ENCODE peak calls at places on chromosome 14, in four cellular contexts. G is CD4-positive, alpha-beta memory T cell; K is OCI-LY7; I is tibial artery. A is an unnamed sample.
A peak's percentile ranks its signal among the peaks of the same experiment; 100 is the strongest.

GRCh38 chr14:105422695-105423487 is 3.3 kb downstream of the MTA1 start:
- DNase-seq in I (no peak), G (no peak), K (no peak), A (no peak)

GRCh38 chr14:75307700-75308379 is 29.2 kb downstream of the FOS start:
- DNase-seq in I (peak; percentile 84), K (peak; percentile 86), G (peak; percentile 60), A (peak; percentile 85)

GRCh38 chr14:76546426-76547221 is 170.7 kb downstream of the ESRRB start:
- DNase-seq in K (peak; percentile 34), G (no peak), I (no peak), A (peak; percentile 8)

GRCh38 chr14:56195219-56195618 is 77.0 kb downstream of the PELI2 start:
- DNase-seq in G (no peak), K (peak; percentile 81), I (no peak), A (no peak)

GRCh38 chr14:50828738-50829471 is 2.1 kb downstream of the NIN start:
- DNase-seq in I (no peak), G (no peak), K (no peak), A (no peak)

GRCh38 chr14:56247495-56248087 is 129.4 kb downstream of the PELI2 start:
- DNase-seq in G (no peak), I (no peak), K (peak; percentile 18), A (peak; percentile 22)

GRCh38 chr14:77616454-77617229 is at the start of gene SPTLC2:
- DNase-seq in I (peak; percentile 98), G (peak; percentile 99), K (peak; percentile 99), A (peak; percentile 100)

GRCh38 chr14:94531187-94531586 is 21.9 kb upstream of the SERPINA12 start:
- DNase-seq in I (no peak), G (no peak), K (no peak), A (no peak)

GRCh38 chr14:52949711-52950409 is 990 bp downstream of the FERMT2 start:
- DNase-seq in G (no peak), I (peak; percentile 45), K (no peak), A (no peak)

GRCh38 chr14:90905531-90905930 is 89.3 kb upstream of the TTC7B start:
- DNase-seq in K (peak; percentile 9), I (no peak), G (no peak), A (no peak)

GRCh38 chr14:65791551-65791981 is 379.0 kb downstream of the FUT8 start:
- DNase-seq in G (peak; percentile 53), I (no peak), K (no peak), A (no peak)

GRCh38 chr14:94897583-94897982 is 127.7 kb upstream of the GSC start:
- DNase-seq in G (no peak), I (no peak), K (no peak), A (no peak)

GRCh38 chr14:104148433-104149277 is 10.3 kb downstream of the KIF26A start:
- DNase-seq in G (no peak), K (no peak), I (no peak), A (no peak)

GRCh38 chr14:105148604-105149145 is 19.9 kb downstream of the JAG2 start:
- DNase-seq in I (no peak), G (peak; percentile 4), K (no peak), A (no peak)

GRCh38 chr14:72666610-72667009 is 227.3 kb downstream of the DPF3 start:
- DNase-seq in I (no peak), K (no peak), G (no peak), A (no peak)

GRCh38 chr14:52365071-52365470 is 51.0 kb downstream of the PTGER2 start:
- DNase-seq in G (no peak), K (no peak), I (no peak), A (no peak)

GRCh38 chr14:32449640-32450039 is 120.5 kb downstream of the AKAP6 start:
- DNase-seq in K (no peak), G (no peak), I (no peak), A (no peak)

GRCh38 chr14:105702275-105702817 is 176.0 kb downstream of the TMEM121 start:
- DNase-seq in G (no peak), K (no peak), I (no peak), A (no peak)

GRCh38 chr14:90544971-90545370 is 148.1 kb downstream of the CALM1 start:
- DNase-seq in K (no peak), I (no peak), G (no peak), A (no peak)

GRCh38 chr14:61300754-61301153 is 19.6 kb upstream of the TMEM30B start:
- DNase-seq in G (no peak), I (no peak), K (peak; percentile 18), A (no peak)

GRCh38 chr14:71658261-71658860 is 273.9 kb upstream of the RGS6 start:
- DNase-seq in I (no peak), K (peak; percentile 27), G (no peak), A (no peak)

GRCh38 chr14:99687284-99688209 is 3.4 kb downstream of the CYP46A1 start:
- DNase-seq in G (peak; percentile 50), I (no peak), K (peak; percentile 67), A (no peak)

GRCh38 chr14:74756326-74756725 is 6.8 kb upstream of the YLPM1 start:
- DNase-seq in I (no peak), K (no peak), G (no peak), A (no peak)

GRCh38 chr14:51616724-51617409 is 34.8 kb upstream of the FRMD6 start:
- DNase-seq in I (no peak), K (no peak), G (no peak), A (peak; percentile 16)

GRCh38 chr14:93004699-93005082 is 81.7 kb downstream of the CHGA start:
- DNase-seq in K (no peak), G (no peak), I (no peak), A (no peak)

GRCh38 chr14:93005838-93006237 is 82.9 kb downstream of the CHGA start:
- DNase-seq in G (no peak), I (no peak), K (no peak), A (no peak)

GRCh38 chr14:93005135-93005813 is 82.3 kb downstream of the CHGA start:
- DNase-seq in G (no peak), I (no peak), K (no peak), A (no peak)

GRCh38 chr14:93002851-93003298 is 79.9 kb downstream of the CHGA start:
- DNase-seq in I (no peak), K (no peak), G (no peak), A (no peak)

GRCh38 chr14:93003945-93004698 is 81.2 kb downstream of the CHGA start:
- DNase-seq in I (no peak), K (no peak), G (no peak), A (no peak)
- H3K27ac ChIP-seq in I (peak overlapping the region; percentile 62), K (no peak overlapping the region), G (no peak overlapping the region), A (no peak overlapping the region)

DNA sequence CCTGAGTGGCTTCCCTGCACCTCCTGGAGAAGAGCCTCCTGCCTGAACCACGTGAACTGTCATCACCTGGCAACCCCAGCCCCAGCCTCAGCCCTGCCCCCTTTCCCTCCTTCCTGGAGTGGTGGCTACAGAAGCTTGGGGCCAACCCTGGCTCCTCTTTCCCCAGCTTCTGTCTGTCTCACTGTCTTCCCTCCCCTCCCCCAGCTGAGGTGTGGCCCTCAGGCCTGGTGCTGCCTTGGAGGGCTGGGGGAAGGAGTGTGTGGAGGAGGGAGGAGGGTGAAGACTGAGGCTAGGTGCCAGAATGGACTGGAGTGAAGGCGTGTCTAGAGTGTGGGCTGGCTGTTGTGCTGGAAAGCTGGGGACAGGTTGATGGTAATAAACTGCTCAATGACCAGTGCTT is 9.7 kb downstream of the NFATC4 start:
- DNase-seq in I (no peak), G (no peak), K (no peak), A (no peak)
- H3K4me1 ChIP-seq in I (peaks cover under 1% of the 10 kb centered on the region), G (no peaks in the 10 kb centered on the region), K (no peaks in the 10 kb centered on the region), A (no peaks in the 10 kb centered on the region)

DNA sequence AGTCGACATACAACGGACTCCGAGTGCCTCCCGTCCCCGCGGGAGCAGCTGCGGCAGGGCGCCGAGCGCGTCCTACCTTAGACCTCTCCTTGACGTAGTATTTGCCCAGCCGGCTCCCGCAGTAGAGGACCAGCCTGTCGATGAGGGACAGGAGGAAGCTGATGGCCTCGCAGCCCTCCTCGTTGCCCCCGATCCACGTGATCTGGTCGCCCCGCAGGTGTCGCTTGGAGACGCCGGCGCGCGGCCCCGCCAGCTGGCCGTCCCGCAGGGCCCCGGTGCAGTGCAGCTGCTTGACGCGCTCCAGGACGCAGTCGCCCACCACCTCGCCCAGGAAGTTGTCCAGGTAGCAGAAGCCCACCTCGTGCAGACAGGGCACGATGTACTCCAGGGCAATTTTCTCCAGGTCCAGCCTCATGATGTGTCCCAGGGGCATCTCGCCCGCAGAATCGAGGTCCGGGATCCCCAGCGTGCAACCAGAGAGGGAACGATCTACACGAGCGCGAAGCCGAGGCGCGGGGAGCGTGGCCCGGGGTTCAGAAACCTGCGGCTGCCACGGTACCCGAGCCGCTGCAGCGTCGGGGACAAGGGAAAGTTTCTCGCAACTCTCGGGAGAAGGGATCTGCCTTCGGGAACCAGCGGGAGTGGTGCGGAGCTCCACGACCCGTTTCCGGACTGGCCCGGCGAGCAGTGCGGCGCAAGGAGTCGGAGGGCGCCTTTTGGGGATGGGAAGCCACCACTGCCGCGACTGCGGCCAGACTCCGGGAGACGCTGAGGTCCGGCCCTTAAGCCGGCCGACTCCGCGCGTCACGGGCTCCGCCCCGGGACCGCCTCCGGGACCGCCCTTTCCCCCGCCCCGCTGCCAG is at the start of gene EGLN3:
- DNase-seq in K (no peak), G (no peak), I (peak; percentile 81), A (peak; percentile 88)
- H3K27ac ChIP-seq in K (no peak within 1 kb of the TSS), G (no peak within 1 kb of the TSS), I (peak within 1 kb of the TSS; percentile 89), A (peak within 1 kb of the TSS; percentile 73)

GRCh38 chr14:22920697-22921096 is 1.7 kb upstream of the RBM23 start:
- DNase-seq in I (no peak), G (no peak), K (no peak), A (no peak)

GRCh38 chr14:22922294-22922693 is 3.3 kb upstream of the RBM23 start:
- DNase-seq in I (no peak), K (no peak), G (no peak), A (no peak)

GRCh38 chr14:22926316-22926715 is 2.9 kb downstream of the PRMT5 start:
- DNase-seq in G (no peak), I (no peak), K (peak; percentile 74), A (peak; percentile 56)

GRCh38 chr14:22925513-22925912 is 3.7 kb downstream of the PRMT5 start:
- DNase-seq in K (no peak), I (no peak), G (no peak), A (no peak)

GRCh38 chr14:22923746-22924145 is 4.8 kb upstream of the RBM23 start:
- DNase-seq in I (no peak), K (no peak), G (no peak), A (no peak)
- H3K4me1 ChIP-seq in I (peaks cover 15% of the 10 kb centered on the region), K (peaks cover 42% of the 10 kb centered on the region), G (peaks cover 19% of the 10 kb centered on the region), A (peaks cover 1% of the 10 kb centered on the region)